ENCODE peak calls at places on chromosomes 16 and 17, in ten cellular contexts. G is CD8-positive, alpha-beta memory T cell; I is IMR-90; S is colonic mucosa; T is endodermal cell; Y is LNCaP clone FGC; P is CD4-positive, CD25-positive, alpha-beta regulatory T cell; U is fibroblast of mammary gland; V is A549; J is tibial artery. W is an unnamed sample.

GRCh38 chr17:80910043-80910442 is 81.6 kb upstream of the CHMP6 start:
- DNase-seq in G (no peak), I (no peak), S (no peak), T (no peak), Y (no peak), P (no peak), U (no peak), V (no peak), J (no peak), W (no peak)

GRCh38 chr16:78210305-78210704 is 110.9 kb downstream of the WWOX start:
- DNase-seq in G (no peak), I (peak), S (no peak), T (peak), Y (no peak), P (no peak), U (peak), V (no peak), J (no peak), W (no peak)

GRCh38 chr17:32492281-32492623 is 5.5 kb downstream of the CDK5R1 start:
- DNase-seq in G (no peak), I (no peak), S (no peak), T (no peak), Y (no peak), P (no peak), U (no peak), V (no peak), J (no peak), W (no peak)

GRCh38 chr16:86984286-86984685 is 332.9 kb downstream of the C16orf95 start:
- DNase-seq in G (no peak), I (no peak), S (no peak), T (no peak), Y (no peak), P (no peak), U (no peak), V (no peak), J (no peak), W (no peak)

GRCh38 chr17:56723471-56723870 is 110.2 kb downstream of the C17orf67 start:
- DNase-seq in G (no peak), I (no peak), S (no peak), T (no peak), Y (no peak), P (no peak), U (no peak), V (no peak), J (no peak), W (no peak)

GRCh38 chr16:25575363-25575762 is 116.4 kb upstream of the HS3ST4 start:
- DNase-seq in G (no peak), I (no peak), S (no peak), T (peak), Y (no peak), P (no peak), U (no peak), V (no peak), J (no peak), W (no peak)

GRCh38 chr16:80580109-80580832 is 39.5 kb downstream of the DYNLRB2 start:
- DNase-seq in G (peak), I (peak), S (no peak), T (no peak), Y (no peak), P (peak), U (peak), V (no peak), J (no peak), W (no peak)

GRCh38 chr17:49130891-49131290 is 1.7 kb upstream of the B4GALNT2 start:
- DNase-seq in G (no peak), I (peak), S (no peak), T (no peak), Y (no peak), P (no peak), U (peak), V (no peak), J (no peak), W (no peak)

GRCh38 chr17:64638552-64639198 is 23.4 kb downstream of the SMURF2 start:
- DNase-seq in G (no peak), I (peak), S (no peak), T (no peak), Y (no peak), P (no peak), U (peak), V (no peak), J (no peak), W (no peak)

GRCh38 chr16:13957197-13958078 is 37.5 kb downstream of the ERCC4 start:
- DNase-seq in G (no peak), I (peak), S (peak), T (peak), Y (peak), P (peak), U (peak), V (peak), J (peak), W (peak)

GRCh38 chr17:7191571-7192270 is 12.6 kb upstream of the ASGR1 start:
- DNase-seq in G (no peak), I (peak), S (peak), T (peak), Y (no peak), P (no peak), U (peak), V (peak), J (no peak), W (peak)

GRCh38 chr17:66469890-66470289 is 167.5 kb downstream of the PRKCA start:
- DNase-seq in G (no peak), I (no peak), S (no peak), T (no peak), Y (no peak), P (no peak), U (no peak), V (no peak), J (no peak), W (no peak)

GRCh38 chr16:4733747-4734062 is 366 bp downstream of the ANKS3 start:
- DNase-seq in G (no peak), I (no peak), S (no peak), T (no peak), Y (no peak), P (peak), U (no peak), V (peak), J (no peak), W (no peak)

GRCh38 chr17:15943971-15944719 is 785 bp upstream of the ADORA2B start:
- DNase-seq in G (no peak), I (no peak), S (no peak), T (peak), Y (no peak), P (no peak), U (no peak), V (no peak), J (no peak), W (peak)

GRCh38 chr17:60554377-60554788 is 28.3 kb upstream of the APPBP2 start:
- DNase-seq in G (no peak), I (peak), S (no peak), T (no peak), Y (no peak), P (no peak), U (peak), V (no peak), J (no peak), W (peak)

GRCh38 chr17:5508855-5509254 is 22.5 kb downstream of the MIS12 start:
- DNase-seq in G (no peak), I (peak), S (no peak), T (peak), Y (no peak), P (no peak), U (no peak), V (no peak), J (no peak), W (no peak)

GRCh38 chr16:75025766-75026165 is 26.9 kb downstream of the ZNRF1 start:
- DNase-seq in G (no peak), I (peak), S (no peak), T (no peak), Y (no peak), P (no peak), U (peak), V (no peak), J (no peak), W (no peak)

GRCh38 chr17:73476890-73477350 is 165.1 kb upstream of the CDC42EP4 start:
- DNase-seq in G (no peak), I (no peak), S (no peak), T (peak), Y (no peak), P (no peak), U (no peak), V (no peak), J (no peak), W (no peak)

GRCh38 chr17:18224428-18225120 is 861 bp upstream of the LLGL1 start:
- DNase-seq in G (no peak), I (peak), S (no peak), T (peak), Y (no peak), P (no peak), U (peak), V (no peak), J (no peak), W (peak)

GRCh38 chr16:9302102-9302501 is 210.7 kb downstream of the HAPSTR1 start:
- DNase-seq in G (no peak), I (no peak), S (peak), T (no peak), Y (no peak), P (no peak), U (no peak), V (no peak), J (no peak), W (no peak)

GRCh38 chr17:72387487-72387886 is 266.7 kb downstream of the SOX9 start:
- DNase-seq in G (no peak), I (peak), S (no peak), T (no peak), Y (no peak), P (no peak), U (peak), V (no peak), J (no peak), W (peak)

GRCh38 chr16:76277099-76278030 is at the start of gene CNTNAP4:
- DNase-seq in G (no peak), I (no peak), S (no peak), T (peak), Y (no peak), P (no peak), U (peak), V (no peak), J (peak), W (no peak)

GRCh38 chr17:34367486-34368270 is 4.6 kb upstream of the CCL1 start:
- DNase-seq in G (no peak), I (no peak), S (no peak), T (peak), Y (no peak), P (no peak), U (no peak), V (no peak), J (no peak), W (no peak)

GRCh38 chr17:7562208-7562605 is 488 bp downstream of the SENP3 start:
- DNase-seq in G (no peak), I (no peak), S (no peak), T (no peak), Y (no peak), P (no peak), U (no peak), V (no peak), J (no peak), W (no peak)

GRCh38 chr17:76736349-76737081 is 616 bp downstream of the SRSF2 start:
- DNase-seq in G (peak), I (peak), S (peak), T (peak), Y (peak), P (peak), U (peak), V (no peak), J (peak), W (peak)

GRCh38 chr17:17140590-17140980 is 65.5 kb downstream of the PLD6 start:
- DNase-seq in G (no peak), I (peak), S (no peak), T (peak), Y (no peak), P (no peak), U (peak), V (peak), J (no peak), W (no peak)

GRCh38 chr16:85494315-85494714 is 118.8 kb upstream of the GSE1 start:
- DNase-seq in G (no peak), I (no peak), S (no peak), T (no peak), Y (no peak), P (no peak), U (no peak), V (no peak), J (no peak), W (no peak)

GRCh38 chr16:28180660-28181556 is 30.9 kb downstream of the XPO6 start:
- DNase-seq in G (no peak), I (peak), S (no peak), T (no peak), Y (no peak), P (no peak), U (no peak), V (no peak), J (no peak), W (no peak)

GRCh38 chr16:30894540-30895368 is 877 bp upstream of the BCL7C start:
- DNase-seq in G (peak), I (no peak), S (no peak), T (no peak), Y (peak), P (no peak), U (no peak), V (no peak), J (no peak), W (no peak)

GRCh38 chr16:10665166-10665565 is 29.6 kb downstream of the TEKT5 start:
- DNase-seq in G (no peak), I (no peak), S (no peak), T (no peak), Y (no peak), P (no peak), U (no peak), V (no peak), J (no peak), W (no peak)

GRCh38 chr17:59779521-59779920 is 72.1 kb downstream of the VMP1 start:
- DNase-seq in G (no peak), I (no peak), S (no peak), T (no peak), Y (no peak), P (no peak), U (no peak), V (no peak), J (no peak), W (no peak)

GRCh38 chr16:11224096-11224893 is 31.7 kb downstream of the SOCS1 start:
- DNase-seq in G (peak), I (no peak), S (peak), T (peak), Y (no peak), P (peak), U (no peak), V (no peak), J (peak), W (no peak)

GRCh38 chr17:74752822-74753401 is 4.5 kb downstream of the NHERF1 start:
- DNase-seq in G (no peak), I (no peak), S (no peak), T (no peak), Y (no peak), P (no peak), U (no peak), V (no peak), J (no peak), W (no peak)

GRCh38 chr16:49890876-49891275 is 35.0 kb upstream of the ZNF423 start:
- DNase-seq in G (no peak), I (no peak), S (peak), T (peak), Y (no peak), P (peak), U (peak), V (no peak), J (no peak), W (no peak)

GRCh38 chr17:16593356-16594102 is 24.5 kb upstream of the ZNF287 start:
- DNase-seq in G (no peak), I (peak), S (no peak), T (no peak), Y (no peak), P (no peak), U (peak), V (no peak), J (no peak), W (no peak)

GRCh38 chr17:41863074-41863843 is 2.0 kb downstream of the KLHL11 start:
- DNase-seq in G (peak), I (no peak), S (no peak), T (peak), Y (no peak), P (peak), U (no peak), V (no peak), J (no peak), W (no peak)

GRCh38 chr16:31417916-31418315 is 10.2 kb downstream of the COX6A2 start:
- DNase-seq in G (no peak), I (no peak), S (no peak), T (no peak), Y (no peak), P (no peak), U (no peak), V (no peak), J (no peak), W (no peak)

GRCh38 chr16:89164436-89164835 is 7.1 kb upstream of the CDH15 start:
- DNase-seq in G (no peak), I (no peak), S (no peak), T (no peak), Y (no peak), P (no peak), U (no peak), V (no peak), J (no peak), W (no peak)

GRCh38 chr17:36652716-36653115 is 51.3 kb downstream of the MRM1 start:
- DNase-seq in G (no peak), I (no peak), S (peak), T (no peak), Y (no peak), P (no peak), U (peak), V (no peak), J (no peak), W (no peak)
- H3K4me3 ChIP-seq in G (no peak), I (no peak), S (no peak), T (no peak), Y (no peak), P (no peak), U (no peak), V (no peak), J (no peak), W (no peak)

GRCh38 chr16:17259751-17260270 is 210.9 kb downstream of the XYLT1 start:
- DNase-seq in G (no peak), I (peak), S (no peak), T (no peak), Y (no peak), P (no peak), U (peak), V (no peak), J (no peak), W (no peak)

GRCh38 chr16:17258077-17258599 is 212.6 kb downstream of the XYLT1 start:
- DNase-seq in G (no peak), I (no peak), S (no peak), T (no peak), Y (no peak), P (no peak), U (no peak), V (no peak), J (no peak), W (no peak)

GRCh38 chr16:17260271-17260849 is 210.4 kb downstream of the XYLT1 start:
- DNase-seq in G (no peak), I (no peak), S (no peak), T (no peak), Y (no peak), P (no peak), U (no peak), V (no peak), J (no peak), W (no peak)

GRCh38 chr16:17258848-17259713 is 211.7 kb downstream of the XYLT1 start:
- DNase-seq in G (no peak), I (peak), S (no peak), T (peak), Y (no peak), P (no peak), U (peak), V (peak), J (peak), W (no peak)

GRCh38 chr16:17257426-17257825 is 213.3 kb downstream of the XYLT1 start:
- DNase-seq in G (no peak), I (no peak), S (no peak), T (no peak), Y (no peak), P (no peak), U (no peak), V (no peak), J (no peak), W (no peak)
- H3K4me3 ChIP-seq in G (no peak), I (no peak), S (no peak), T (no peak), Y (no peak), P (no peak), U (no peak), V (no peak), J (no peak), W (no peak)

GRCh38 chr17:2981325-2981724 is 82.1 kb downstream of the OR1D5 start:
- DNase-seq in G (no peak), I (no peak), S (no peak), T (peak), Y (no peak), P (no peak), U (no peak), V (no peak), J (no peak), W (no peak)

GRCh38 chr17:2986925-2987324 is 76.5 kb downstream of the OR1D5 start:
- DNase-seq in G (no peak), I (no peak), S (no peak), T (peak), Y (no peak), P (no peak), U (no peak), V (no peak), J (no peak), W (no peak)

GRCh38 chr17:2980904-2981246 is 82.5 kb downstream of the OR1D5 start:
- DNase-seq in G (no peak), I (no peak), S (no peak), T (no peak), Y (no peak), P (no peak), U (no peak), V (no peak), J (no peak), W (no peak)

GRCh38 chr17:2980211-2980903 is 83.0 kb downstream of the OR1D5 start:
- DNase-seq in G (no peak), I (no peak), S (no peak), T (no peak), Y (no peak), P (no peak), U (no peak), V (no peak), J (no peak), W (no peak)

GRCh38 chr17:2982854-2983636 is 80.4 kb downstream of the OR1D5 start:
- DNase-seq in G (no peak), I (peak), S (peak), T (no peak), Y (no peak), P (no peak), U (peak), V (peak), J (peak), W (peak)
- H3K4me3 ChIP-seq in G (no peak), I (no peak), S (no peak), T (no peak), Y (no peak), P (no peak), U (no peak), V (no peak), J (no peak), W (peak)

DNA sequence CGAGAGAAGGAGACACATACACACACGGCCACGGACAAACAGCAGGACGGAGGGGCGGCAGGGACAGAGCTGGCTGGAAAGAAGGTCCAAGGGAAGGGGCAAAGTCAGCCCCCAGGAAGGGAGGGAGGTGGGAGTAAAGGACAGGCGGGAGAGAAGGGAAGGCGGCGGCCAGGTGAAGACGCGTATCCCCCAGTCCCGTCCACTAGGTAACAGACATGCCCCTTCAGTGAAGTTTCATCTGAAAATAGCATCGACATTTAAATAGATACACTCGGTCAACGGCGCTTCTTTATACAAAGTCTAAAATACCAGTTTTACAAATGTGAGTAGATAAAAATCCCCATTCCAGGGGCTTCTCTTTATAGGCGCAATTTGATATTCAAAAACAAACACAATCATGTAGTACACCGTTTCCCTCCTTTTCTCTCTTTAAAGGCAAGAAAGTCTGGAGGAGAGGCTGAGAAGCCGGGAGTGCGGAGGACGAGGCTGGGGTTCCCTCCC is 4.5 kb downstream of the CBX8 start:
- DNase-seq in G (no peak), I (no peak), S (no peak), T (peak), Y (no peak), P (no peak), U (no peak), V (peak), J (no peak), W (no peak)
- H3K4me3 ChIP-seq in G (no peak), I (peak), S (no peak), T (no peak), Y (no peak), P (no peak), U (no peak), V (peak), J (peak), W (peak)

GRCh38 chr17:40188694-40189093 is 11.4 kb downstream of the RAPGEFL1 start:
- DNase-seq in G (no peak), I (no peak), S (no peak), T (no peak), Y (no peak), P (no peak), U (no peak), V (no peak), J (no peak), W (no peak)

GRCh38 chr17:40187238-40187637 is 10.0 kb downstream of the RAPGEFL1 start:
- DNase-seq in G (no peak), I (no peak), S (no peak), T (no peak), Y (no peak), P (no peak), U (no peak), V (no peak), J (no peak), W (no peak)

GRCh38 chr17:40191237-40192208 is 14.3 kb downstream of the RAPGEFL1 start:
- DNase-seq in G (peak), I (peak), S (peak), T (peak), Y (no peak), P (peak), U (peak), V (peak), J (peak), W (no peak)

GRCh38 chr17:40192961-40193360 is 15.7 kb downstream of the RAPGEFL1 start:
- DNase-seq in G (no peak), I (no peak), S (no peak), T (no peak), Y (no peak), P (no peak), U (no peak), V (no peak), J (no peak), W (no peak)

GRCh38 chr17:40190197-40191021 is 13.1 kb downstream of the RAPGEFL1 start:
- DNase-seq in G (peak), I (no peak), S (no peak), T (peak), Y (no peak), P (peak), U (no peak), V (peak), J (no peak), W (no peak)
- H3K4me3 ChIP-seq in G (no peak), I (no peak), S (no peak), T (no peak), Y (no peak), P (no peak), U (no peak), V (no peak), J (peak), W (no peak)

GRCh38 chr16:12800751-12801308 is 2.9 kb downstream of the CPPED1 start:
- DNase-seq in G (no peak), I (no peak), S (no peak), T (no peak), Y (no peak), P (no peak), U (no peak), V (no peak), J (no peak), W (no peak)
- H3K4me3 ChIP-seq in G (no peak), I (no peak), S (no peak), T (no peak), Y (no peak), P (no peak), U (no peak), V (no peak), J (no peak), W (no peak)

W was measured in SJCRH30.